ENCODE peak calls at places on chromosomes 7 and 10, in ten cellular contexts. F is glutamatergic neuron; X is endothelial cell; E is NCI-H1092; W is stimulated activated CD4-positive, alpha-beta T cell treated with anti-CD3 and anti-CD28 coated beads, TNF-alpha, amount 100 ng/mL, for 24 hours; T is activated naive CD4-positive, alpha-beta T cell treated with anti-CD3 and anti-CD28 coated beads for 36 hours; I is T-helper 1 cell; M is GM04504; Y is mesendoderm; A is sciatic nerve. C is an unnamed sample.

GRCh38 chr7:134343136-134343535 is 26.4 kb upstream of the SLC35B4 start:
- DNase-seq in A (no peak), Y (no peak), E (no peak), M (no peak), W (no peak), T (no peak), X (no peak), I (no peak), F (no peak), C (no peak)

GRCh38 chr10:62464308-62464707 is 90.1 kb downstream of the ZNF365 start:
- DNase-seq in T (no peak), A (no peak), X (no peak), E (no peak), I (no peak), Y (no peak), W (no peak), F (no peak), M (no peak), C (no peak)

GRCh38 chr7:126689037-126689436 is 563.7 kb downstream of the GRM8 start:
- DNase-seq in E (no peak), W (no peak), Y (peak), X (no peak), M (peak), T (no peak), A (no peak), F (no peak), I (no peak), C (no peak)

GRCh38 chr7:86645676-86646276 is 2.1 kb downstream of the GRM3 start:
- DNase-seq in Y (no peak), M (no peak), T (no peak), A (no peak), I (no peak), F (no peak), X (no peak), W (no peak), E (no peak), C (no peak)

GRCh38 chr10:82206831-82207230 is 331.8 kb downstream of the NRG3 start:
- DNase-seq in X (no peak), I (no peak), E (no peak), F (no peak), A (no peak), Y (no peak), M (no peak), T (no peak), W (no peak), C (no peak)

GRCh38 chr7:104174798-104175197 is 33.0 kb downstream of the ORC5 start:
- DNase-seq in E (no peak), I (no peak), X (no peak), A (no peak), Y (no peak), F (no peak), T (no peak), W (no peak), M (no peak), C (no peak)

GRCh38 chr10:47022311-47023131 is 111.3 kb downstream of the PTPN20 start:
- DNase-seq in A (peak), W (no peak), X (peak), Y (no peak), T (no peak), F (no peak), M (no peak), E (no peak), I (no peak), C (no peak)

GRCh38 chr7:153036396-153037063 is 277.0 kb downstream of the ACTR3B start:
- DNase-seq in Y (no peak), M (no peak), E (no peak), F (no peak), X (no peak), I (no peak), A (no peak), W (no peak), T (no peak), C (no peak)

GRCh38 chr10:59991661-59992060 is 85.3 kb upstream of the CCDC6 start:
- DNase-seq in X (peak), A (no peak), T (peak), M (peak), W (no peak), E (no peak), F (no peak), Y (peak), I (no peak), C (no peak)

GRCh38 chr10:108471420-108471819 is 1306.9 kb upstream of the SORCS1 start:
- DNase-seq in F (no peak), Y (no peak), A (no peak), T (no peak), X (no peak), E (no peak), W (no peak), M (no peak), I (no peak), C (no peak)

GRCh38 chr7:127618775-127619174 is 833 bp upstream of the PAX4 start:
- DNase-seq in F (no peak), E (no peak), X (no peak), A (no peak), M (no peak), I (no peak), W (no peak), T (no peak), Y (no peak), C (no peak)